ENCODE peak calls at places on chromosomes 6 and 20, in five cellular contexts. Y, J, P, O and M are unnamed samples.

GRCh38 chr6:29631860-29632731 is 887 bp downstream of the GABBR1 start:
- DNase-seq in Y (peak; percentile 71), J (peak; percentile 43), P (peak; percentile 65), O (peak; percentile 79), M (peak; percentile 22)

GRCh38 chr6:101776919-101777350 is 383.4 kb downstream of the GRIK2 start:
- DNase-seq in Y (no peak), J (no peak), P (no peak), O (no peak), M (no peak)

GRCh38 chr20:49765413-49765736 is 47.3 kb upstream of the SLC9A8 start:
- DNase-seq in Y (no peak), J (no peak), P (no peak), O (no peak), M (no peak)

GRCh38 chr6:11538049-11538798 is 675 bp downstream of the TMEM170B start:
- DNase-seq in Y (peak; percentile 11), J (peak; percentile 7), P (peak; percentile 7), O (peak; percentile 58), M (no peak)

GRCh38 chr20:59032713-59033059 is 551 bp upstream of the ATP5F1E start:
- DNase-seq in Y (peak; percentile 52), J (no peak), P (no peak), O (no peak), M (no peak)

GRCh38 chr20:56202493-56203077 is 45.9 kb upstream of the MC3R start:
- DNase-seq in Y (no peak), J (no peak), P (no peak), O (peak; percentile 7), M (peak; percentile 27)

GRCh38 chr6:42007286-42007685 is 43.0 kb upstream of the TAF8 start:
- DNase-seq in Y (no peak), J (no peak), P (no peak), O (peak; percentile 57), M (no peak)

GRCh38 chr6:21850682-21851081 is 257.1 kb downstream of the SOX4 start:
- DNase-seq in Y (no peak), J (no peak), P (no peak), O (no peak), M (no peak)

GRCh38 chr6:141969201-141969600 is 163.5 kb upstream of the GJE1 start:
- DNase-seq in Y (no peak), J (no peak), P (no peak), O (no peak), M (no peak)

GRCh38 chr20:40568200-40568599 is 120.8 kb downstream of the MAFB start:
- DNase-seq in Y (no peak), J (no peak), P (no peak), O (no peak), M (no peak)

GRCh38 chr6:33505544-33506330 is 51.4 kb downstream of the ZBTB9 start:
- DNase-seq in Y (no peak), J (no peak), P (no peak), O (no peak), M (no peak)

GRCh38 chr6:7580927-7581618 is 8.9 kb upstream of the SNRNP48 start:
- DNase-seq in Y (peak; percentile 24), J (no peak), P (no peak), O (no peak), M (no peak)

GRCh38 chr6:19905584-19905983 is 68.4 kb downstream of the ID4 start:
- DNase-seq in Y (no peak), J (no peak), P (no peak), O (no peak), M (no peak)

GRCh38 chr20:63653974-63654680 is 903 bp upstream of the STMN3 start:
- DNase-seq in Y (no peak), J (no peak), P (no peak), O (no peak), M (no peak)